ENCODE peak calls at places on chromosomes 6 and 20, in ten cellular contexts. V, B, Y, E, X, P, U, S, A and F are unnamed samples.

GRCh38 chr6:56984374-56984773 is 29.5 kb downstream of the BEND6 start:
- DNase-seq in A (no peak), V (no peak), B (peak; percentile 11), Y (no peak), S (no peak), U (no peak), X (no peak), E (no peak), P (no peak), F (no peak)

GRCh38 chr20:17431621-17432364 is 99.4 kb downstream of the BFSP1 start:
- DNase-seq in Y (peak; percentile 40), E (peak; percentile 69), S (peak; percentile 62), A (peak; percentile 47), P (no peak), B (peak; percentile 20), X (peak; percentile 74), V (peak; percentile 58), U (peak; percentile 59), F (peak; percentile 5)

GRCh38 chr20:2289475-2289874 is 6.3 kb upstream of the TGM3 start:
- DNase-seq in U (peak; percentile 12), Y (no peak), S (peak; percentile 35), A (no peak), B (no peak), V (no peak), X (peak; percentile 34), P (peak; percentile 45), E (no peak), F (no peak)

GRCh38 chr6:143784316-143784715 is 58.8 kb upstream of the LTV1 start:
- DNase-seq in U (no peak), A (no peak), V (no peak), X (no peak), S (no peak), Y (no peak), P (no peak), E (no peak), B (no peak), F (no peak)

GRCh38 chr20:38125157-38126056 is 39.7 kb downstream of the TGM2 start:
- DNase-seq in V (no peak), U (no peak), S (peak; percentile 68), B (no peak), A (no peak), E (peak; percentile 47), Y (no peak), P (peak; percentile 97), X (no peak), F (no peak)

GRCh38 chr6:5401845-5402738 is 140.8 kb downstream of the FARS2 start:
- DNase-seq in S (no peak), V (no peak), A (peak; percentile 13), U (no peak), X (no peak), Y (no peak), E (no peak), B (no peak), P (no peak), F (no peak)

GRCh38 chr6:50791900-50792508 is 26.7 kb upstream of the TFAP2B start:
- DNase-seq in V (peak; percentile 33), P (no peak), B (no peak), E (no peak), A (peak; percentile 26), Y (no peak), S (no peak), X (no peak), U (peak; percentile 42), F (peak; percentile 15)

GRCh38 chr20:49909499-49910339 is 5.6 kb downstream of the SPATA2 start:
- DNase-seq in E (peak; percentile 87), Y (no peak), V (no peak), S (peak; percentile 76), B (no peak), X (peak; percentile 69), P (peak; percentile 56), U (peak; percentile 42), A (no peak), F (no peak)

GRCh38 chr6:34146801-34147592 is 1.1 kb upstream of the GRM4 start:
- DNase-seq in U (no peak), X (no peak), E (no peak), V (no peak), Y (no peak), B (peak; percentile 26), P (peak; percentile 23), A (peak; percentile 46), S (no peak), F (peak; percentile 15)

GRCh38 chr6:47093169-47093568 is 51.0 kb upstream of the ADGRF1 start:
- DNase-seq in P (no peak), E (no peak), V (no peak), B (no peak), A (no peak), U (no peak), X (no peak), S (no peak), Y (no peak), F (no peak)

GRCh38 chr6:55250400-55250799 is 76.1 kb downstream of the HCRTR2 start:
- DNase-seq in E (no peak), P (no peak), U (no peak), S (no peak), V (no peak), B (no peak), X (no peak), A (no peak), Y (no peak), F (no peak)

GRCh38 chr6:81451787-81452186 is 300.7 kb downstream of the TENT5A start:
- DNase-seq in S (peak; percentile 33), Y (peak; percentile 32), V (peak; percentile 92), X (no peak), B (peak; percentile 31), U (no peak), P (no peak), E (no peak), A (peak; percentile 92), F (peak; percentile 96)

GRCh38 chr6:43984442-43985321 is 142.6 kb downstream of the MRPL14 start:
- DNase-seq in A (no peak), U (no peak), Y (no peak), B (no peak), E (peak; percentile 70), V (no peak), X (no peak), P (peak; percentile 65), S (no peak), F (no peak)

GRCh38 chr6:70622426-70622825 is 45.3 kb upstream of the SMAP1 start:
- DNase-seq in U (no peak), B (no peak), S (no peak), Y (no peak), V (no peak), X (no peak), E (no peak), P (no peak), A (no peak), F (no peak)

GRCh38 chr6:1368940-1369339 is 20.4 kb upstream of the FOXF2 start:
- DNase-seq in B (no peak), A (no peak), Y (no peak), V (no peak), P (no peak), U (no peak), E (no peak), S (no peak), X (no peak), F (no peak)

GRCh38 chr6:101588343-101588742 is 194.8 kb downstream of the GRIK2 start:
- DNase-seq in P (no peak), X (no peak), E (no peak), V (no peak), A (no peak), B (no peak), U (no peak), S (no peak), Y (no peak), F (no peak)